ENCODE peak calls at places on chromosomes 4 and X, in ten cellular contexts. One of them, this sample, is unnamed.

GRCh38 chr4:166277851-166278250 is 404.8 kb downstream of the TLL1 start:
- DNase-seq in germinal center: no peak
- DNase-seq in aorta: no peak
- DNase-seq in EL: peak
- DNase-seq in NCI-H774: no peak
- DNase-seq in frontal cortex: no peak
- DNase-seq in NAMALWA: no peak
- DNase-seq in MG63: no peak
- DNase-seq in RWPE1: no peak
- DNase-seq in tibial artery: no peak
- DNase-seq in this sample: no peak

GRCh38 chr4:135838889-135839288 is 1637.3 kb upstream of the PABPC4L start:
- DNase-seq in frontal cortex: no peak
- DNase-seq in MG63: peak
- DNase-seq in NCI-H774: no peak
- DNase-seq in RWPE1: no peak
- DNase-seq in tibial artery: no peak
- DNase-seq in germinal center: no peak
- DNase-seq in aorta: no peak
- DNase-seq in EL: peak
- DNase-seq in NAMALWA: no peak
- DNase-seq in this sample: no peak

GRCh38 chr4:122968227-122968812 is 45.9 kb upstream of the NUDT6 start:
- DNase-seq in tibial artery: no peak
- DNase-seq in RWPE1: no peak
- DNase-seq in NAMALWA: no peak
- DNase-seq in aorta: no peak
- DNase-seq in EL: peak
- DNase-seq in NCI-H774: no peak
- DNase-seq in frontal cortex: no peak
- DNase-seq in MG63: peak
- DNase-seq in germinal center: no peak
- DNase-seq in this sample: no peak

GRCh38 chr4:145388043-145388442 is 93.6 kb upstream of the SMAD1 start:
- DNase-seq in EL: no peak
- DNase-seq in frontal cortex: no peak
- DNase-seq in NAMALWA: no peak
- DNase-seq in MG63: no peak
- DNase-seq in NCI-H774: no peak
- DNase-seq in tibial artery: no peak
- DNase-seq in RWPE1: no peak
- DNase-seq in germinal center: no peak
- DNase-seq in aorta: no peak
- DNase-seq in this sample: no peak

GRCh38 chrX:2401590-2402360 is 99.0 kb downstream of the DHRSX start:
- DNase-seq in germinal center: no peak
- DNase-seq in NAMALWA: no peak
- DNase-seq in RWPE1: peak
- DNase-seq in aorta: no peak
- DNase-seq in EL: no peak
- DNase-seq in NCI-H774: no peak
- DNase-seq in MG63: no peak
- DNase-seq in frontal cortex: no peak
- DNase-seq in tibial artery: no peak
- DNase-seq in this sample: peak

GRCh38 chrX:17634542-17635207 is 102.6 kb upstream of the SCML1 start:
- DNase-seq in MG63: no peak
- DNase-seq in RWPE1: no peak
- DNase-seq in aorta: no peak
- DNase-seq in germinal center: no peak
- DNase-seq in NCI-H774: peak
- DNase-seq in tibial artery: no peak
- DNase-seq in NAMALWA: no peak
- DNase-seq in frontal cortex: no peak
- DNase-seq in EL: no peak
- DNase-seq in this sample: no peak

GRCh38 chr4:85968945-85969830 is 390.7 kb downstream of the MAPK10 start:
- DNase-seq in frontal cortex: peak
- DNase-seq in EL: peak
- DNase-seq in NAMALWA: peak
- DNase-seq in aorta: no peak
- DNase-seq in NCI-H774: peak
- DNase-seq in germinal center: peak
- DNase-seq in tibial artery: no peak
- DNase-seq in RWPE1: peak
- DNase-seq in MG63: no peak
- DNase-seq in this sample: no peak

GRCh38 chr4:10672379-10672778 is 12.2 kb downstream of the CLNK start:
- DNase-seq in RWPE1: no peak
- DNase-seq in NAMALWA: no peak
- DNase-seq in frontal cortex: no peak
- DNase-seq in NCI-H774: no peak
- DNase-seq in tibial artery: no peak
- DNase-seq in EL: no peak
- DNase-seq in aorta: no peak
- DNase-seq in germinal center: no peak
- DNase-seq in MG63: no peak
- DNase-seq in this sample: no peak

GRCh38 chrX:106707771-106708454 is 18.6 kb upstream of the RNF128 start:
- DNase-seq in MG63: peak
- DNase-seq in germinal center: no peak
- DNase-seq in NAMALWA: no peak
- DNase-seq in RWPE1: peak
- DNase-seq in NCI-H774: no peak
- DNase-seq in aorta: no peak
- DNase-seq in EL: peak
- DNase-seq in tibial artery: no peak
- DNase-seq in frontal cortex: no peak
- DNase-seq in this sample: no peak

GRCh38 chr4:26263165-26263564 is 57.6 kb upstream of the RBPJ start:
- DNase-seq in RWPE1: peak
- DNase-seq in MG63: no peak
- DNase-seq in EL: no peak
- DNase-seq in germinal center: peak
- DNase-seq in tibial artery: no peak
- DNase-seq in NCI-H774: no peak
- DNase-seq in frontal cortex: no peak
- DNase-seq in aorta: no peak
- DNase-seq in NAMALWA: peak
- DNase-seq in this sample: no peak

GRCh38 chrX:19954707-19955106 is 36.2 kb downstream of the BCLAF3 start:
- DNase-seq in NCI-H774: no peak
- DNase-seq in aorta: no peak
- DNase-seq in germinal center: no peak
- DNase-seq in tibial artery: no peak
- DNase-seq in EL: peak
- DNase-seq in MG63: no peak
- DNase-seq in NAMALWA: no peak
- DNase-seq in RWPE1: no peak
- DNase-seq in frontal cortex: no peak
- DNase-seq in this sample: no peak

GRCh38 chrX:56763556-56764152 is 34.6 kb downstream of the NBDY start:
- DNase-seq in NCI-H774: no peak
- DNase-seq in frontal cortex: peak
- DNase-seq in germinal center: no peak
- DNase-seq in RWPE1: no peak
- DNase-seq in EL: no peak
- DNase-seq in aorta: peak
- DNase-seq in tibial artery: no peak
- DNase-seq in MG63: no peak
- DNase-seq in NAMALWA: no peak
- DNase-seq in this sample: no peak

GRCh38 chr4:113901994-113902787 is 77.3 kb downstream of the ARSJ start:
- DNase-seq in NAMALWA: no peak
- DNase-seq in RWPE1: no peak
- DNase-seq in MG63: no peak
- DNase-seq in EL: no peak
- DNase-seq in frontal cortex: no peak
- DNase-seq in germinal center: no peak
- DNase-seq in tibial artery: no peak
- DNase-seq in NCI-H774: no peak
- DNase-seq in aorta: no peak
- DNase-seq in this sample: no peak

GRCh38 chrX:128992107-128992971 is 531.0 kb downstream of the SMARCA1 start:
- DNase-seq in NCI-H774: no peak
- DNase-seq in aorta: no peak
- DNase-seq in NAMALWA: no peak
- DNase-seq in RWPE1: no peak
- DNase-seq in frontal cortex: no peak
- DNase-seq in tibial artery: no peak
- DNase-seq in EL: no peak
- DNase-seq in MG63: no peak
- DNase-seq in germinal center: no peak
- DNase-seq in this sample: no peak

GRCh38 chr4:118348886-118349285 is 3.9 kb downstream of the PRSS12 start:
- DNase-seq in RWPE1: peak
- DNase-seq in aorta: no peak
- DNase-seq in MG63: no peak
- DNase-seq in NCI-H774: no peak
- DNase-seq in NAMALWA: no peak
- DNase-seq in tibial artery: no peak
- DNase-seq in EL: no peak
- DNase-seq in germinal center: no peak
- DNase-seq in frontal cortex: no peak
- DNase-seq in this sample: no peak

GRCh38 chrX:122055450-122055849 is 1008.0 kb downstream of the GLUD2 start:
- DNase-seq in MG63: no peak
- DNase-seq in frontal cortex: no peak
- DNase-seq in tibial artery: no peak
- DNase-seq in EL: no peak
- DNase-seq in germinal center: no peak
- DNase-seq in RWPE1: no peak
- DNase-seq in NCI-H774: no peak
- DNase-seq in aorta: no peak
- DNase-seq in NAMALWA: no peak
- DNase-seq in this sample: no peak

GRCh38 chrX:39809326-39809725 is 288.4 kb downstream of the BCOR start:
- DNase-seq in frontal cortex: no peak
- DNase-seq in aorta: no peak
- DNase-seq in germinal center: no peak
- DNase-seq in tibial artery: no peak
- DNase-seq in NAMALWA: no peak
- DNase-seq in EL: peak
- DNase-seq in RWPE1: peak
- DNase-seq in MG63: no peak
- DNase-seq in NCI-H774: no peak
- DNase-seq in this sample: no peak

GRCh38 chr4:40199999-40200880 is 3.4 kb downstream of the RHOH start:
- DNase-seq in aorta: no peak
- DNase-seq in MG63: no peak
- DNase-seq in germinal center: no peak
- DNase-seq in EL: no peak
- DNase-seq in RWPE1: no peak
- DNase-seq in NCI-H774: no peak
- DNase-seq in tibial artery: no peak
- DNase-seq in NAMALWA: peak
- DNase-seq in frontal cortex: no peak
- DNase-seq in this sample: no peak

GRCh38 chr4:176404591-176404990 is 84.8 kb downstream of the SPCS3 start:
- DNase-seq in frontal cortex: no peak
- DNase-seq in EL: peak
- DNase-seq in germinal center: no peak
- DNase-seq in NAMALWA: no peak
- DNase-seq in NCI-H774: no peak
- DNase-seq in MG63: no peak
- DNase-seq in RWPE1: peak
- DNase-seq in tibial artery: no peak
- DNase-seq in aorta: no peak
- DNase-seq in this sample: no peak

GRCh38 chrX:154750301-154751120 is at the start of gene GAB3:
- DNase-seq in germinal center: peak
- DNase-seq in NCI-H774: peak
- DNase-seq in MG63: peak
- DNase-seq in NAMALWA: peak
- DNase-seq in aorta: peak
- DNase-seq in frontal cortex: no peak
- DNase-seq in EL: peak
- DNase-seq in tibial artery: no peak
- DNase-seq in RWPE1: no peak
- DNase-seq in this sample: peak

GRCh38 chr4:15738877-15739276 is 36.0 kb downstream of the BST1 start:
- DNase-seq in NAMALWA: no peak
- DNase-seq in NCI-H774: no peak
- DNase-seq in frontal cortex: no peak
- DNase-seq in aorta: no peak
- DNase-seq in tibial artery: no peak
- DNase-seq in MG63: no peak
- DNase-seq in EL: peak
- DNase-seq in germinal center: no peak
- DNase-seq in RWPE1: no peak
- DNase-seq in this sample: no peak

GRCh38 chr4:140653718-140654515 is 85.2 kb upstream of the UCP1 start:
- DNase-seq in NCI-H774: no peak
- DNase-seq in RWPE1: no peak
- DNase-seq in germinal center: no peak
- DNase-seq in MG63: no peak
- DNase-seq in aorta: no peak
- DNase-seq in tibial artery: no peak
- DNase-seq in EL: peak
- DNase-seq in NAMALWA: no peak
- DNase-seq in frontal cortex: no peak
- DNase-seq in this sample: no peak

GRCh38 chr4:59553063-59553738 is 1646.9 kb upstream of the ADGRL3 start:
- DNase-seq in EL: peak
- DNase-seq in NCI-H774: no peak
- DNase-seq in germinal center: no peak
- DNase-seq in tibial artery: no peak
- DNase-seq in frontal cortex: no peak
- DNase-seq in MG63: peak
- DNase-seq in NAMALWA: peak
- DNase-seq in RWPE1: peak
- DNase-seq in aorta: no peak
- DNase-seq in this sample: no peak

GRCh38 chr4:23422878-23423277 is 467.0 kb downstream of the PPARGC1A start:
- DNase-seq in NAMALWA: no peak
- DNase-seq in MG63: no peak
- DNase-seq in RWPE1: no peak
- DNase-seq in aorta: no peak
- DNase-seq in germinal center: no peak
- DNase-seq in EL: no peak
- DNase-seq in NCI-H774: no peak
- DNase-seq in tibial artery: no peak
- DNase-seq in frontal cortex: no peak
- DNase-seq in this sample: no peak

GRCh38 chrX:17500145-17500579 is 125.2 kb downstream of the NHS start:
- DNase-seq in NAMALWA: no peak
- DNase-seq in germinal center: no peak
- DNase-seq in MG63: no peak
- DNase-seq in aorta: no peak
- DNase-seq in frontal cortex: no peak
- DNase-seq in RWPE1: no peak
- DNase-seq in NCI-H774: no peak
- DNase-seq in tibial artery: no peak
- DNase-seq in EL: peak
- DNase-seq in this sample: no peak

GRCh38 chrX:97685753-97686152 is 802.0 kb downstream of the RPA4 start:
- DNase-seq in MG63: no peak
- DNase-seq in germinal center: peak
- DNase-seq in EL: peak
- DNase-seq in NCI-H774: no peak
- DNase-seq in frontal cortex: no peak
- DNase-seq in NAMALWA: peak
- DNase-seq in RWPE1: peak
- DNase-seq in aorta: no peak
- DNase-seq in tibial artery: no peak
- DNase-seq in this sample: no peak